ENCODE peak calls at places on chromosome 3, in eight cellular contexts. N is T-helper 17 cell, H is fibroblast of gingiva, C is EL, O is pulmonary artery endothelial cell, A is cardiac septum, V is GDM1, D is glutamatergic neuron. U is an unnamed sample.

GRCh38 chr3:134453631-134454030 is 32.2 kb downstream of the ANAPC13 start:
- DNase-seq in N (no peak), H (no peak), C (no peak), O (no peak), A (no peak), V (no peak), D (no peak), U (no peak)

GRCh38 chr3:13706451-13706850 is 157.5 kb downstream of the FBLN2 start:
- DNase-seq in N (no peak), H (no peak), C (no peak), O (no peak), A (peak; percentile 33), V (no peak), D (peak; percentile 1), U (peak; percentile 35)

GRCh38 chr3:4752201-4753072 is 226.8 kb upstream of the BHLHE40 start:
- DNase-seq in N (no peak), H (peak; percentile 69), C (peak; percentile 36), O (no peak), A (peak; percentile 67), V (no peak), D (no peak), U (no peak)

GRCh38 chr3:17213102-17213501 is 328.3 kb downstream of the PLCL2 start:
- DNase-seq in N (no peak), H (peak; percentile 10), C (peak; percentile 43), O (no peak), A (no peak), V (no peak), D (no peak), U (no peak)

GRCh38 chr3:60392501-60392900 is 858.8 kb downstream of the FHIT start:
- DNase-seq in N (no peak), H (no peak), C (no peak), O (no peak), A (no peak), V (no peak), D (no peak), U (no peak)

GRCh38 chr3:193560870-193561269 is 6.2 kb upstream of the ATP13A4 start:
- DNase-seq in N (no peak), H (no peak), C (no peak), O (no peak), A (no peak), V (no peak), D (no peak), U (no peak)

GRCh38 chr3:27714692-27715453 is 7.2 kb downstream of the EOMES start:
- DNase-seq in N (no peak), H (no peak), C (no peak), O (no peak), A (no peak), V (no peak), D (peak; percentile 65), U (no peak)

GRCh38 chr3:35773398-35773797 is 134.1 kb downstream of the ARPP21 start:
- DNase-seq in N (no peak), H (no peak), C (no peak), O (no peak), A (no peak), V (no peak), D (no peak), U (no peak)

GRCh38 chr3:195129644-195130492 is 141.1 kb downstream of the XXYLT1 start:
- DNase-seq in N (no peak), H (no peak), C (peak; percentile 33), O (no peak), A (no peak), V (no peak), D (no peak), U (no peak)

GRCh38 chr3:196216081-196216564 is at the start of gene SLC51A:
- DNase-seq in N (no peak), H (no peak), C (no peak), O (no peak), A (no peak), V (no peak), D (no peak), U (no peak)

GRCh38 chr3:193507566-193507965 is 47.1 kb downstream of the ATP13A4 start:
- DNase-seq in N (no peak), H (no peak), C (peak; percentile 21), O (no peak), A (no peak), V (no peak), D (no peak), U (no peak)

GRCh38 chr3:46517016-46517770 is 19.4 kb downstream of the RTP3 start:
- DNase-seq in N (no peak), H (peak; percentile 87), C (peak; percentile 92), O (peak; percentile 55), A (no peak), V (no peak), D (no peak), U (no peak)

GRCh38 chr3:172161390-172161789 is 122.0 kb downstream of the FNDC3B start:
- DNase-seq in N (no peak), H (no peak), C (no peak), O (no peak), A (no peak), V (no peak), D (no peak), U (no peak)

GRCh38 chr3:114775395-114775794 is 371.7 kb downstream of the ZBTB20 start:
- DNase-seq in N (no peak), H (peak; percentile 17), C (peak; percentile 60), O (no peak), A (no peak), V (no peak), D (no peak), U (no peak)

GRCh38 chr3:15875016-15875689 is 77.4 kb upstream of the ANKRD28 start:
- DNase-seq in N (no peak), H (peak; percentile 25), C (peak; percentile 74), O (no peak), A (no peak), V (no peak), D (no peak), U (no peak)